ENCODE peak calls at places on chromosome X, in seven cellular contexts. Y is stimulated activated CD8-positive, alpha-beta memory T cell treated with anti-CD3 and anti-CD28 coated beads, Interleukin-7, amount 100 ng/mL, for 1 hour; U is AG04450; R is cardiac fibroblast; B is colonic mucosa; Z is AG08396; S is Calu3. H is an unnamed sample.

GRCh38 chrX:95754411-95754810 is 930.2 kb upstream of the DIAPH2 start:
- DNase-seq in Y (no peak), U (no peak), R (peak; percentile 13), B (no peak), Z (no peak), S (no peak), H (no peak)

GRCh38 chrX:46211079-46211478 is 334.1 kb downstream of the ZNF674 start:
- DNase-seq in Y (no peak), U (no peak), R (no peak), B (no peak), Z (no peak), S (no peak), H (no peak)

GRCh38 chrX:148522006-148522405 is 21.6 kb downstream of the AFF2 start:
- DNase-seq in Y (no peak), U (no peak), R (no peak), B (no peak), Z (no peak), S (no peak), H (no peak)

GRCh38 chrX:15546745-15547144 is 46.1 kb downstream of the BMX start:
- DNase-seq in Y (no peak), U (no peak), R (no peak), B (no peak), Z (no peak), S (no peak), H (no peak)

GRCh38 chrX:17987783-17988182 is 126.7 kb upstream of the RAI2 start:
- DNase-seq in Y (no peak), U (no peak), R (no peak), B (no peak), Z (no peak), S (no peak), H (no peak)

GRCh38 chrX:118521435-118521834 is 25.8 kb downstream of the DOCK11 start:
- DNase-seq in Y (no peak), U (peak; percentile 33), R (peak; percentile 71), B (no peak), Z (no peak), S (no peak), H (peak; percentile 77)

GRCh38 chrX:31921236-31921635 is 849.4 kb upstream of the FTHL17 start:
- DNase-seq in Y (no peak), U (no peak), R (no peak), B (no peak), Z (no peak), S (no peak), H (no peak)

GRCh38 chrX:32966956-32967355 is 244.4 kb downstream of the DMD start:
- DNase-seq in Y (no peak), U (no peak), R (no peak), B (no peak), Z (no peak), S (no peak), H (no peak)

GRCh38 chrX:17082831-17083230 is 136.4 kb downstream of the REPS2 start:
- DNase-seq in Y (no peak), U (no peak), R (peak; percentile 2), B (no peak), Z (no peak), S (no peak), H (peak; percentile 8)

GRCh38 chrX:88660836-88661235 is 86.2 kb upstream of the CPXCR1 start:
- DNase-seq in Y (no peak), U (no peak), R (no peak), B (no peak), Z (no peak), S (no peak), H (no peak)

GRCh38 chrX:10496345-10496965 is 123.9 kb downstream of the MID1 start:
- DNase-seq in Y (no peak), U (peak; percentile 66), R (peak; percentile 87), B (no peak), Z (peak; percentile 38), S (no peak), H (peak; percentile 90)

GRCh38 chrX:150226223-150226965 is 136.7 kb upstream of the MAMLD1 start:
- DNase-seq in Y (no peak), U (no peak), R (no peak), B (peak; percentile 7), Z (no peak), S (no peak), H (no peak)

GRCh38 chrX:121283921-121284320 is 236.5 kb downstream of the GLUD2 start:
- DNase-seq in Y (no peak), U (no peak), R (no peak), B (no peak), Z (no peak), S (no peak), H (no peak)

GRCh38 chrX:42290608-42291007 is 367.3 kb upstream of the CASK start:
- DNase-seq in Y (no peak), U (no peak), R (peak; percentile 10), B (no peak), Z (peak; percentile 6), S (no peak), H (peak; percentile 16)

GRCh38 chrX:79366888-79367749 is at the start of gene ITM2A:
- DNase-seq in Y (peak; percentile 26), U (no peak), R (peak; percentile 2), B (peak; percentile 31), Z (no peak), S (peak; percentile 18), H (peak; percentile 13)

GRCh38 chrX:45758319-45758718 is 557.6 kb upstream of the DIPK2B start:
- DNase-seq in Y (no peak), U (peak; percentile 64), R (peak; percentile 93), B (no peak), Z (peak; percentile 46), S (no peak), H (peak; percentile 89)

GRCh38 chrX:13845721-13846378 is 29.0 kb upstream of the GPM6B start:
- DNase-seq in Y (no peak), U (no peak), R (peak; percentile 55), B (no peak), Z (no peak), S (no peak), H (peak; percentile 19)

GRCh38 chrX:22116585-22117546 is 84.7 kb downstream of the PHEX start:
- DNase-seq in Y (no peak), U (no peak), R (no peak), B (no peak), Z (no peak), S (no peak), H (no peak)

GRCh38 chrX:2650865-2651264 is 40.2 kb upstream of the CD99 start:
- DNase-seq in Y (no peak), U (no peak), R (peak; percentile 77), B (no peak), Z (no peak), S (no peak), H (peak; percentile 12)

GRCh38 chrX:12921886-12922599 is 15.6 kb downstream of the TLR8 start:
- DNase-seq in Y (no peak), U (no peak), R (no peak), B (no peak), Z (no peak), S (no peak), H (peak; percentile 5)

GRCh38 chrX:97126020-97126419 is 242.3 kb downstream of the RPA4 start:
- DNase-seq in Y (no peak), U (no peak), R (peak; percentile 54), B (no peak), Z (peak; percentile 2), S (no peak), H (peak; percentile 36)

GRCh38 chrX:95764972-95765451 is 919.6 kb upstream of the DIAPH2 start:
- DNase-seq in Y (no peak), U (no peak), R (peak; percentile 62), B (no peak), Z (peak; percentile 17), S (peak; percentile 1), H (peak; percentile 56)